ENCODE peak calls at places on chromosomes 3 and 15, in six cellular contexts. I is stomach, H is natural killer cell, T is H4, Q is AG10803, D is activated T-cell treated with anti-CD3 and anti-CD28 coated beads for 1 hour. F is an unnamed sample.

GRCh38 chr15:50116477-50116876 is 2.6 kb downstream of the ATP8B4 start:
- DNase-seq in H (no peak), Q (peak; percentile 31), I (no peak), D (no peak), T (no peak), F (no peak)

GRCh38 chr3:37136067-37136466 is 38.3 kb downstream of the LRRFIP2 start:
- DNase-seq in Q (peak; percentile 46), I (no peak), T (no peak), D (no peak), H (no peak), F (no peak)

GRCh38 chr15:44034933-44035624 is 160.0 kb downstream of the FRMD5 start:
- DNase-seq in Q (peak; percentile 87), I (no peak), D (no peak), H (no peak), T (no peak), F (no peak)

GRCh38 chr15:82091636-82092140 is 45.9 kb upstream of the MEX3B start:
- DNase-seq in D (no peak), I (no peak), T (no peak), H (no peak), Q (no peak), F (no peak)

GRCh38 chr3:14480207-14481017 is 59.7 kb downstream of the GRIP2 start:
- DNase-seq in T (no peak), D (no peak), I (no peak), Q (peak; percentile 6), H (no peak), F (no peak)

GRCh38 chr15:38041576-38041975 is 107.1 kb downstream of the TMCO5A start:
- DNase-seq in D (no peak), I (no peak), Q (peak; percentile 68), T (peak; percentile 16), H (no peak), F (no peak)

GRCh38 chr15:39793923-39794322 is 11.3 kb upstream of the FSIP1 start:
- DNase-seq in I (no peak), Q (no peak), T (no peak), D (no peak), H (no peak), F (no peak)

GRCh38 chr3:187212705-187213104 is 15.4 kb downstream of the RTP1 start:
- DNase-seq in T (no peak), D (no peak), H (no peak), I (no peak), Q (peak; percentile 64), F (no peak)

GRCh38 chr3:11954312-11954934 is 49.8 kb upstream of the SYN2 start:
- DNase-seq in H (no peak), Q (no peak), D (no peak), T (no peak), I (peak; percentile 66), F (no peak)

GRCh38 chr15:25852696-25853524 is 10.2 kb downstream of the ATP10A start:
- DNase-seq in Q (peak; percentile 55), D (no peak), H (no peak), T (no peak), I (no peak), F (no peak)

GRCh38 chr15:70035051-70035718 is 62.5 kb downstream of the TLE3 start:
- DNase-seq in I (no peak), D (no peak), H (no peak), T (no peak), Q (no peak), F (no peak)

GRCh38 chr3:154792828-154793227 is 287.3 kb upstream of the MME start:
- DNase-seq in D (no peak), I (no peak), T (no peak), H (no peak), Q (no peak), F (no peak)

GRCh38 chr3:173065543-173065970 is 75.5 kb downstream of the SPATA16 start:
- DNase-seq in T (peak; percentile 56), Q (peak; percentile 5), I (no peak), D (no peak), H (no peak), F (no peak)

GRCh38 chr15:34239151-34239761 is 14.4 kb downstream of the EMC4 start:
- DNase-seq in T (peak; percentile 27), H (no peak), D (no peak), Q (peak; percentile 82), I (no peak), F (no peak)

GRCh38 chr3:106208979-106209378 is 340.2 kb upstream of the CBLB start:
- DNase-seq in H (no peak), T (peak; percentile 11), Q (peak; percentile 33), I (no peak), D (no peak), F (no peak)

GRCh38 chr3:10551821-10552630 is 46.6 kb upstream of the ATP2B2 start:
- DNase-seq in D (peak; percentile 68), T (peak; percentile 78), I (no peak), Q (no peak), H (peak; percentile 45), F (peak; percentile 85)

GRCh38 chr15:73368301-73369072 is at the start of gene HCN4:
- DNase-seq in D (no peak), I (no peak), H (no peak), T (no peak), Q (no peak), F (no peak)

GRCh38 chr3:8020459-8020858 is 481.2 kb upstream of the LMCD1 start:
- DNase-seq in I (no peak), D (no peak), H (no peak), Q (no peak), T (peak; percentile 33), F (no peak)

GRCh38 chr15:70870066-70870465 is 16.1 kb upstream of the LARP6 start:
- DNase-seq in T (peak; percentile 42), Q (peak; percentile 88), D (no peak), I (no peak), H (no peak), F (no peak)